ENCODE peak calls at places on chromosomes 1 and 21, in five cellular contexts. Z is GM23338, F is OCI-LY7, E is SK-N-SH, H is HCT116. K is an unnamed sample. For H3K9me2, the result is how much of the 10 kb centered on the place peaks cover.

GRCh38 chr1:107451735-107452134 is 310.9 kb downstream of the NTNG1 start:
- DNase-seq in F (peak), E (no peak), H (no peak), Z (no peak), K (peak)

GRCh38 chr1:1082239-1083180 is 8.4 kb upstream of the RNF223 start:
- DNase-seq in F (no peak), H (no peak), Z (peak), E (peak), K (no peak)

GRCh38 chr1:20867847-20868246 is 80.7 kb upstream of the HP1BP3 start:
- DNase-seq in E (no peak), F (no peak), Z (no peak), H (no peak), K (no peak)

GRCh38 chr1:85030536-85030935 is 17.8 kb downstream of the MCOLN3 start:
- DNase-seq in Z (no peak), F (no peak), H (no peak), E (no peak), K (no peak)

GRCh38 chr1:208043690-208044089 is 132.8 kb upstream of the CD34 start:
- DNase-seq in E (no peak), F (no peak), Z (no peak), H (no peak), K (no peak)

GRCh38 chr1:93988634-93989350 is 79.6 kb upstream of the GCLM start:
- DNase-seq in H (no peak), E (no peak), F (no peak), Z (no peak), K (peak)

GRCh38 chr21:35216966-35217365 is 167.9 kb upstream of the RUNX1 start:
- DNase-seq in H (no peak), E (no peak), F (no peak), Z (no peak), K (no peak)

GRCh38 chr1:65948609-65949229 is 156.0 kb downstream of the PDE4B start:
- DNase-seq in E (no peak), F (no peak), Z (no peak), H (peak), K (no peak)

GRCh38 chr1:201795066-201795465 is 33.9 kb upstream of the IPO9 start:
- DNase-seq in E (peak), F (peak), H (peak), Z (peak), K (no peak)

GRCh38 chr1:53336146-53336545 is 8.3 kb upstream of the LRP8 start:
- DNase-seq in F (no peak), E (no peak), H (no peak), Z (no peak), K (no peak)

GRCh38 chr1:161192476-161193465 is 6.1 kb downstream of the ADAMTS4 start:
- DNase-seq in Z (peak), F (peak), H (peak), E (peak), K (peak)

GRCh38 chr1:206501881-206502280 is 5.5 kb upstream of the RASSF5 start:
- DNase-seq in Z (no peak), F (no peak), E (no peak), H (no peak), K (no peak)

GRCh38 chr1:37776946-37777516 is 12.1 kb upstream of the EPHA10 start:
- DNase-seq in F (no peak), Z (no peak), H (no peak), E (no peak), K (no peak)

GRCh38 chr1:44170281-44170823 is 28.9 kb upstream of the KLF18 start:
- DNase-seq in Z (peak), E (no peak), H (no peak), F (no peak), K (no peak)

GRCh38 chr1:30284728-30285460 is 438.5 kb downstream of the MATN1 start:
- DNase-seq in H (no peak), E (no peak), F (no peak), Z (no peak), K (no peak)

GRCh38 chr1:199665371-199665770 is 362.1 kb upstream of the NR5A2 start:
- DNase-seq in H (no peak), Z (no peak), E (no peak), F (no peak), K (no peak)

GRCh38 chr1:75725256-75725655 is 747 bp downstream of the ACADM start:
- DNase-seq in F (no peak), Z (no peak), H (no peak), E (no peak), K (no peak)

GRCh38 chr1:168304865-168305264 is 24.2 kb downstream of the TBX19 start:
- DNase-seq in E (no peak), H (no peak), F (no peak), Z (no peak), K (no peak)

GRCh38 chr21:17612023-17612564 is 607 bp downstream of the BTG3 start:
- DNase-seq in F (peak), H (no peak), Z (peak), E (peak), K (peak)

GRCh38 chr1:19926296-19927129 is 3.1 kb upstream of the PLA2G2E start:
- DNase-seq in Z (no peak), H (peak), F (no peak), E (no peak), K (no peak)

GRCh38 chr1:118999348-119000071 is 11.4 kb upstream of the TBX15 start:
- DNase-seq in E (no peak), H (no peak), F (no peak), Z (peak), K (no peak)

GRCh38 chr1:172394167-172394751 is 26.2 kb upstream of the C1orf105 start:
- DNase-seq in Z (peak), E (no peak), F (peak), H (no peak), K (peak)

DNA sequence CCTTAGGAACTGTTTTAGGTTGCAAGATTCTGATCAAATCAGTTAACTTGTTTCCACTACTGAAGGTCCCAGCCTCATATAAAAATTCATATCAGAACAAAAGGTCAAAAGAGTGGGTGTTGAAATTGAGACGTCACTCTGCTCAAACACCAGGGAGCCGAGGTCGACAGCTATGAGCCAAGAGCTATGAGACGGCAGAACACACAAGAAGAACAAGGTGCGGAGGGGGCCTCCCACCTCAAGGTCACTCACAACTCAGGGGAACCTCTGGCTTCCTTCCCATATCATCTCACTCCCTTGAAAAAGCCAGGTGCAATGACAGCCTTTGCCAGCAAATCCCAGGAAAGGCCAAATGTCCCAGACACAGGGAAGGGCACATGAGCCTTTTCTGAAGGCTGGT is 749 bp downstream of the SEC16B start:
- DNase-seq in E (no peak), F (no peak), Z (no peak), H (no peak), K (no peak)
- H2AFZ ChIP-seq in E (no peak), F (no peak), Z (no peak), H (no peak), K (no peak)

GRCh38 chr21:23968722-23969647 is 1638.3 kb downstream of the MRPL39 start:
- DNase-seq in Z (peak), H (no peak), E (peak), F (peak), K (peak)
- TF ChIP-seq CTCF in Z (peak), H (no peak), E (peak), F (peak), K (peak)

GRCh38 chr1:34060901-34061415 is 104.1 kb downstream of the CSMD2 start:
- DNase-seq in H (no peak), F (no peak), Z (no peak), E (no peak), K (no peak)
- H3K9me2 ChIP-seq in H (under half), F (under half), Z (under half), E (under half), K (under half)

GRCh38 chr1:185408675-185409270 is 91.7 kb upstream of the IVNS1ABP start:
- DNase-seq in Z (no peak), H (no peak), F (no peak), E (no peak), K (no peak)
- H2AFZ ChIP-seq in Z (no peak), H (no peak), F (no peak), E (no peak), K (peak)

DNA sequence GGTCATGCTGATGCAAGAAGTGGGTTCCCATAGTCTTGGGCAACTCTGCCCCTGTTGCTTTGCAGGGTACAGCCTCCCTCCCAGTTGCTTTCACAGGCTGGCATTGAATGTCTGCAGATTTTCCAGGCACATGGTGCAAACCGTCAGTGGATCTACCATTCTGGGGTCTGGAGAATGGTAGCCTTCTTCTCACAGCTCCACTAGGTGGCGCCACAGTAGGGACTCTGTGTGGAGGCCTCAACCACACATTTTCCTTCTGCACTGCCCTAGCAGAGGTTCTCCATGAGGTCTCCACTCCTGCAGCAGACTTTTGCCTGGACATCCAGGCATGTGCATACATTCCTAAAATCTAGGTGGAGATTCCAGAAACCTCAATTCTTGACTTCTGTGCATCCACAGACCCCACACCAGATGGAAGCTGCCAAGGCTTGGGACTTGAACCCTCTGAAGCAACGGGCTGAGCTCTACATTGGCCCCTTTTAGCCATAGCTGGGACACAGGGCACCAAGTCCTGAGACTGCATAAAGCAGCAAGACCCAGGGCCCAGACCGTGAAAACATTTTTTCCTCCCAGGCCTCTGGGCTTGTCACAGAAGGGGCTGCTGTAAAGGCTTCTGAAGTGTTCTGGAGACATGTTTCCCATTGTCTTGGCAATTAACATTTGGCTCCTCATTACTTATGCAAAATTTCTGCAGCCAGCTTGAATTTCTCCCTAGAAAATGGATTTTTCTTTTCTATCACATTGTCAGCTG is 466.2 kb upstream of the PBX1 start:
- DNase-seq in E (no peak), H (no peak), Z (peak), F (peak), K (no peak)
- TF ChIP-seq CTCF in E (peak), H (peak), Z (peak), F (peak), K (peak)

GRCh38 chr1:12531169-12531479 is 86.9 kb downstream of the DHRS3 start:
- DNase-seq in E (no peak), Z (no peak), F (no peak), H (no peak), K (no peak)
- H3K9me2 ChIP-seq in E (under half), Z (under half), F (under half), H (under half), K (under half)

K was measured in MM.1S.